ENCODE peak calls at places on chromosomes 1 and 21, in eight cellular contexts. One of them, this sample, is unnamed.

GRCh38 chr1:94792876-94793605 is 27.1 kb upstream of the SLC44A3 start:
- DNase-seq in Peyer's patch: no peak
- DNase-seq in left ventricle myocardium inferior: no peak
- DNase-seq in HepG2: peak; percentile 74
- DNase-seq in suprapubic skin: no peak
- DNase-seq in cardiac muscle cell: peak; percentile 63
- DNase-seq in H1: no peak
- DNase-seq in effector memory CD4-positive, alpha-beta T cell: no peak
- DNase-seq in this sample: no peak

GRCh38 chr1:30791853-30792252 is 34.3 kb upstream of the LAPTM5 start:
- DNase-seq in left ventricle myocardium inferior: no peak
- DNase-seq in cardiac muscle cell: no peak
- DNase-seq in effector memory CD4-positive, alpha-beta T cell: no peak
- DNase-seq in HepG2: no peak
- DNase-seq in suprapubic skin: no peak
- DNase-seq in Peyer's patch: no peak
- DNase-seq in H1: no peak
- DNase-seq in this sample: no peak

GRCh38 chr1:245153081-245153644 is 1.6 kb upstream of the KIF26B start:
- DNase-seq in HepG2: peak; percentile 43
- DNase-seq in H1: no peak
- DNase-seq in suprapubic skin: no peak
- DNase-seq in cardiac muscle cell: peak; percentile 87
- DNase-seq in left ventricle myocardium inferior: peak; percentile 26
- DNase-seq in Peyer's patch: peak; percentile 63
- DNase-seq in effector memory CD4-positive, alpha-beta T cell: peak; percentile 23
- DNase-seq in this sample: peak; percentile 74

GRCh38 chr21:27769763-27770162 is 802.9 kb upstream of the ADAMTS5 start:
- DNase-seq in cardiac muscle cell: peak; percentile 43
- DNase-seq in H1: no peak
- DNase-seq in left ventricle myocardium inferior: no peak
- DNase-seq in Peyer's patch: no peak
- DNase-seq in effector memory CD4-positive, alpha-beta T cell: no peak
- DNase-seq in HepG2: no peak
- DNase-seq in suprapubic skin: no peak
- DNase-seq in this sample: no peak

GRCh38 chr1:150764617-150765090 is 924 bp downstream of the CTSS start:
- DNase-seq in HepG2: peak; percentile 1
- DNase-seq in left ventricle myocardium inferior: no peak
- DNase-seq in suprapubic skin: no peak
- DNase-seq in cardiac muscle cell: peak; percentile 66
- DNase-seq in H1: no peak
- DNase-seq in Peyer's patch: no peak
- DNase-seq in effector memory CD4-positive, alpha-beta T cell: no peak
- DNase-seq in this sample: no peak

GRCh38 chr1:52769346-52770033 is 43.2 kb downstream of the ZYG11B start:
- DNase-seq in cardiac muscle cell: no peak
- DNase-seq in Peyer's patch: no peak
- DNase-seq in left ventricle myocardium inferior: no peak
- DNase-seq in effector memory CD4-positive, alpha-beta T cell: no peak
- DNase-seq in H1: no peak
- DNase-seq in suprapubic skin: no peak
- DNase-seq in HepG2: no peak
- DNase-seq in this sample: no peak

GRCh38 chr1:29125237-29125641 is 1.5 kb upstream of the TMEM200B start:
- DNase-seq in H1: no peak
- DNase-seq in left ventricle myocardium inferior: no peak
- DNase-seq in suprapubic skin: no peak
- DNase-seq in cardiac muscle cell: no peak
- DNase-seq in Peyer's patch: no peak
- DNase-seq in HepG2: no peak
- DNase-seq in effector memory CD4-positive, alpha-beta T cell: no peak
- DNase-seq in this sample: no peak

GRCh38 chr1:113396585-113396984 is 6.3 kb downstream of the MAGI3 start:
- DNase-seq in left ventricle myocardium inferior: no peak
- DNase-seq in cardiac muscle cell: peak; percentile 48
- DNase-seq in suprapubic skin: no peak
- DNase-seq in H1: no peak
- DNase-seq in effector memory CD4-positive, alpha-beta T cell: no peak
- DNase-seq in Peyer's patch: no peak
- DNase-seq in HepG2: no peak
- DNase-seq in this sample: no peak

GRCh38 chr1:45987204-45987603 is 145.2 kb downstream of the PIK3R3 start:
- DNase-seq in left ventricle myocardium inferior: no peak
- DNase-seq in cardiac muscle cell: no peak
- DNase-seq in HepG2: no peak
- DNase-seq in effector memory CD4-positive, alpha-beta T cell: no peak
- DNase-seq in Peyer's patch: no peak
- DNase-seq in suprapubic skin: no peak
- DNase-seq in H1: no peak
- DNase-seq in this sample: no peak

GRCh38 chr21:36656138-36656537 is 42.8 kb upstream of the SIM2 start:
- DNase-seq in HepG2: no peak
- DNase-seq in cardiac muscle cell: no peak
- DNase-seq in suprapubic skin: no peak
- DNase-seq in H1: no peak
- DNase-seq in Peyer's patch: no peak
- DNase-seq in left ventricle myocardium inferior: no peak
- DNase-seq in effector memory CD4-positive, alpha-beta T cell: no peak
- DNase-seq in this sample: no peak

GRCh38 chr1:22387888-22388564 is 63.6 kb upstream of the ZBTB40 start:
- DNase-seq in H1: no peak
- DNase-seq in Peyer's patch: no peak
- DNase-seq in cardiac muscle cell: peak; percentile 30
- DNase-seq in HepG2: no peak
- DNase-seq in left ventricle myocardium inferior: no peak
- DNase-seq in effector memory CD4-positive, alpha-beta T cell: no peak
- DNase-seq in suprapubic skin: no peak
- DNase-seq in this sample: no peak

GRCh38 chr1:227459977-227460376 is 103.4 kb upstream of the ZNF678 start:
- DNase-seq in suprapubic skin: no peak
- DNase-seq in H1: no peak
- DNase-seq in left ventricle myocardium inferior: no peak
- DNase-seq in HepG2: no peak
- DNase-seq in Peyer's patch: no peak
- DNase-seq in effector memory CD4-positive, alpha-beta T cell: no peak
- DNase-seq in cardiac muscle cell: no peak
- DNase-seq in this sample: no peak

GRCh38 chr1:240455228-240455821 is 156.6 kb downstream of the GREM2 start:
- DNase-seq in effector memory CD4-positive, alpha-beta T cell: no peak
- DNase-seq in cardiac muscle cell: peak; percentile 17
- DNase-seq in left ventricle myocardium inferior: no peak
- DNase-seq in suprapubic skin: no peak
- DNase-seq in HepG2: no peak
- DNase-seq in Peyer's patch: no peak
- DNase-seq in H1: no peak
- DNase-seq in this sample: no peak

GRCh38 chr1:171727778-171728177 is 14.1 kb downstream of the VAMP4 start:
- DNase-seq in effector memory CD4-positive, alpha-beta T cell: no peak
- DNase-seq in H1: no peak
- DNase-seq in left ventricle myocardium inferior: no peak
- DNase-seq in HepG2: no peak
- DNase-seq in suprapubic skin: no peak
- DNase-seq in Peyer's patch: no peak
- DNase-seq in cardiac muscle cell: no peak
- DNase-seq in this sample: no peak

GRCh38 chr1:47992720-47993119 is 4.5 kb downstream of the TRABD2B start:
- DNase-seq in cardiac muscle cell: peak; percentile 83
- DNase-seq in HepG2: no peak
- DNase-seq in suprapubic skin: no peak
- DNase-seq in left ventricle myocardium inferior: peak; percentile 29
- DNase-seq in effector memory CD4-positive, alpha-beta T cell: no peak
- DNase-seq in Peyer's patch: no peak
- DNase-seq in H1: no peak
- DNase-seq in this sample: no peak

GRCh38 chr1:199449681-199450080 is 577.8 kb upstream of the NR5A2 start:
- DNase-seq in left ventricle myocardium inferior: no peak
- DNase-seq in cardiac muscle cell: no peak
- DNase-seq in HepG2: no peak
- DNase-seq in effector memory CD4-positive, alpha-beta T cell: no peak
- DNase-seq in Peyer's patch: no peak
- DNase-seq in suprapubic skin: no peak
- DNase-seq in H1: no peak
- DNase-seq in this sample: no peak

GRCh38 chr1:85258536-85259117 is 835 bp downstream of the C1orf52 start:
- DNase-seq in Peyer's patch: no peak
- DNase-seq in effector memory CD4-positive, alpha-beta T cell: no peak
- DNase-seq in left ventricle myocardium inferior: no peak
- DNase-seq in H1: no peak
- DNase-seq in suprapubic skin: no peak
- DNase-seq in cardiac muscle cell: peak; percentile 45
- DNase-seq in HepG2: no peak
- DNase-seq in this sample: no peak

DNA sequence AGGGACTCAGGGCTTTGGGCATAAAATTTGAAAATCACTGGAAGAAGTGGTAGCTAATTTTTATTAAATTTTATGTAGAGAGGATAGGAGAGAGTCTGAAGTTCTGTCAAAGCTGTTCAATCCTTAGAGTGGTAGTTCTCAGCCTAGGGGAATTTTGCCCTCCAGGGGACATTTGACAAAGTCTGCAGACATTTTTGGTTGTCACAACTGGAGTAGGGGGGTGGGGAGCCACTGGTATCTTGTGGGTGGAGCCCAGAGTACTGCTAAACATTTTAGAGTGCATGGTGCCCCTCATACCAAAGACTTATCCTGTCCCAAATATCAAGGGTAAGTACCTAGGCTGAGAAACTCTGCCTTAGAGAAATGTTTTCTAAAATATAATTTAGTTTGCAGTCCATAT is 30.2 kb downstream of the RASAL2 start:
- DNase-seq in H1: no peak
- DNase-seq in cardiac muscle cell: no peak
- DNase-seq in left ventricle myocardium inferior: no peak
- DNase-seq in effector memory CD4-positive, alpha-beta T cell: no peak
- DNase-seq in suprapubic skin: no peak
- DNase-seq in Peyer's patch: no peak
- DNase-seq in HepG2: no peak
- DNase-seq in this sample: no peak
- H3K4me1 ChIP-seq in H1: no peaks in the 10 kb centered on the region
- H3K4me1 ChIP-seq in cardiac muscle cell: peaks cover 9% of the 10 kb centered on the region
- H3K4me1 ChIP-seq in left ventricle myocardium inferior: peaks cover 70% of the 10 kb centered on the region
- H3K4me1 ChIP-seq in effector memory CD4-positive, alpha-beta T cell: no peaks in the 10 kb centered on the region
- H3K4me1 ChIP-seq in suprapubic skin: peaks cover 25% of the 10 kb centered on the region
- H3K4me1 ChIP-seq in Peyer's patch: no peaks in the 10 kb centered on the region
- H3K4me1 ChIP-seq in HepG2: peaks cover 35% of the 10 kb centered on the region
- H3K4me1 ChIP-seq in this sample: no peaks in the 10 kb centered on the region

DNA sequence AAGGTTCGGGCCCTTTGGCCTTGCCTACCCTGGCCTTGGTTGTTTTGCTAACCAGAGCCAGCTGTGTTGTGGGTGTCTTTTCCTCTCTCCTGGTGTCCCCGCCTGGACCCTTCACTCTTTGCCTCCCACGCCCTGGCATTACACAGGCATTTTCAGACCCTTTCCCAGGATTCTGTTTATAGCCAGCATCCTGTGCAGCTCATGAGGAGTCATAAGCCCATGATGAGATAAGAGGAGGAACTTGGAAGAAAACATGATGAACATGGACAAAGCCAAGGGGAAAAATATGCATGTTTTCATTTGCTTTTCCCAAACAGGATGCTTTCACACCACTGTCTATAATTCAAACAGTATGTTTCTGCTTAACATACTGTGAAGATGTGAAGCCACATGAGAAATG is 18.6 kb upstream of the WARS2 start:
- DNase-seq in suprapubic skin: no peak
- DNase-seq in H1: no peak
- DNase-seq in Peyer's patch: no peak
- DNase-seq in effector memory CD4-positive, alpha-beta T cell: no peak
- DNase-seq in HepG2: no peak
- DNase-seq in cardiac muscle cell: peak; percentile 57
- DNase-seq in left ventricle myocardium inferior: no peak
- DNase-seq in this sample: no peak
- H3K4me1 ChIP-seq in suprapubic skin: no peaks in the 10 kb centered on the region
- H3K4me1 ChIP-seq in H1: no peaks in the 10 kb centered on the region
- H3K4me1 ChIP-seq in Peyer's patch: no peaks in the 10 kb centered on the region
- H3K4me1 ChIP-seq in effector memory CD4-positive, alpha-beta T cell: no peaks in the 10 kb centered on the region
- H3K4me1 ChIP-seq in HepG2: no peaks in the 10 kb centered on the region
- H3K4me1 ChIP-seq in cardiac muscle cell: no peaks in the 10 kb centered on the region
- H3K4me1 ChIP-seq in left ventricle myocardium inferior: peaks cover 12% of the 10 kb centered on the region
- H3K4me1 ChIP-seq in this sample: no peaks in the 10 kb centered on the region

GRCh38 chr1:156119503-156120209 is 5.1 kb downstream of the LMNA start:
- DNase-seq in cardiac muscle cell: no peak
- DNase-seq in suprapubic skin: no peak
- DNase-seq in left ventricle myocardium inferior: peak; percentile 59
- DNase-seq in HepG2: no peak
- DNase-seq in H1: no peak
- DNase-seq in Peyer's patch: peak; percentile 77
- DNase-seq in effector memory CD4-positive, alpha-beta T cell: peak; percentile 53
- DNase-seq in this sample: no peak
- H3K4me1 ChIP-seq in cardiac muscle cell: peaks cover 52% of the 10 kb centered on the region
- H3K4me1 ChIP-seq in suprapubic skin: peaks cover 76% of the 10 kb centered on the region
- H3K4me1 ChIP-seq in left ventricle myocardium inferior: peaks cover 100% of the 10 kb centered on the region
- H3K4me1 ChIP-seq in HepG2: peaks cover 85% of the 10 kb centered on the region
- H3K4me1 ChIP-seq in H1: peaks cover 3% of the 10 kb centered on the region
- H3K4me1 ChIP-seq in Peyer's patch: peaks cover 20% of the 10 kb centered on the region
- H3K4me1 ChIP-seq in effector memory CD4-positive, alpha-beta T cell: peaks cover 37% of the 10 kb centered on the region
- H3K4me1 ChIP-seq in this sample: peaks cover 20% of the 10 kb centered on the region

GRCh38 chr1:67573481-67573880 is 111.5 kb upstream of the GADD45A start:
- DNase-seq in cardiac muscle cell: no peak
- DNase-seq in suprapubic skin: no peak
- DNase-seq in H1: no peak
- DNase-seq in HepG2: no peak
- DNase-seq in effector memory CD4-positive, alpha-beta T cell: no peak
- DNase-seq in left ventricle myocardium inferior: no peak
- DNase-seq in Peyer's patch: no peak
- DNase-seq in this sample: no peak

GRCh38 chr1:67572594-67573221 is 112.3 kb upstream of the GADD45A start:
- DNase-seq in effector memory CD4-positive, alpha-beta T cell: no peak
- DNase-seq in cardiac muscle cell: no peak
- DNase-seq in H1: no peak
- DNase-seq in Peyer's patch: peak; percentile 87
- DNase-seq in left ventricle myocardium inferior: peak; percentile 53
- DNase-seq in HepG2: no peak
- DNase-seq in suprapubic skin: no peak
- DNase-seq in this sample: no peak

GRCh38 chr1:67572217-67572593 is 112.8 kb upstream of the GADD45A start:
- DNase-seq in HepG2: no peak
- DNase-seq in effector memory CD4-positive, alpha-beta T cell: no peak
- DNase-seq in H1: no peak
- DNase-seq in cardiac muscle cell: no peak
- DNase-seq in left ventricle myocardium inferior: no peak
- DNase-seq in Peyer's patch: no peak
- DNase-seq in suprapubic skin: no peak
- DNase-seq in this sample: no peak

GRCh38 chr1:67575861-67576260 is 109.1 kb upstream of the GADD45A start:
- DNase-seq in effector memory CD4-positive, alpha-beta T cell: no peak
- DNase-seq in H1: no peak
- DNase-seq in cardiac muscle cell: peak; percentile 86
- DNase-seq in left ventricle myocardium inferior: no peak
- DNase-seq in Peyer's patch: no peak
- DNase-seq in suprapubic skin: no peak
- DNase-seq in HepG2: no peak
- DNase-seq in this sample: no peak

DNA sequence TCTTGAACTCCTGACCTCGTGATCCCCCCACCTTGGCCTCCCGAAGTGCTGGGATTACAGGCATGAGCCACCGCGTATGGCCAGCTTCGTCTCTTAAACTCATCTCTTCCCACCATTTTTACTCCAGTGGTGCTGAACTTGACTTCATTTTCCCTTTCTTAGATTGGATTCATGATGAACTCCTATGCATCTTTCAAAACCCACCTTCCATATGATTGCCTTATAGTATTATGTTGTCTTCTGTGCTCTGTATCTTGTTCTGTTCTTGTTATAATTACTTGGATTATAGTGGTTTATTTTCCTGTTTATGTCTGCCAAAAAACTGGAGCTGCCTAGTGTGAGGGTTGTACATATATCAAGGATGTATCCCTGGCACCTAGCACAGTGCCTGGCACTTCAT is 110.8 kb upstream of the GADD45A start:
- DNase-seq in left ventricle myocardium inferior: no peak
- DNase-seq in effector memory CD4-positive, alpha-beta T cell: no peak
- DNase-seq in suprapubic skin: no peak
- DNase-seq in H1: no peak
- DNase-seq in cardiac muscle cell: no peak
- DNase-seq in Peyer's patch: no peak
- DNase-seq in HepG2: no peak
- DNase-seq in this sample: no peak
- H3K4me1 ChIP-seq in left ventricle myocardium inferior: peaks cover 43% of the 10 kb centered on the region
- H3K4me1 ChIP-seq in effector memory CD4-positive, alpha-beta T cell: no peaks in the 10 kb centered on the region
- H3K4me1 ChIP-seq in suprapubic skin: peaks cover 30% of the 10 kb centered on the region
- H3K4me1 ChIP-seq in H1: no peaks in the 10 kb centered on the region
- H3K4me1 ChIP-seq in cardiac muscle cell: no peaks in the 10 kb centered on the region
- H3K4me1 ChIP-seq in Peyer's patch: no peaks in the 10 kb centered on the region
- H3K4me1 ChIP-seq in HepG2: peaks cover 81% of the 10 kb centered on the region
- H3K4me1 ChIP-seq in this sample: no peaks in the 10 kb centered on the region

This sample was measured in CD8-positive, alpha-beta T cell.